ENCODE peak calls at places on chromosome 14, in eight cellular contexts. R is GM12892, Z is lower leg skin, X is heart left ventricle, Y is breast epithelium, M is stomach, T is endothelial cell of umbilical vein, W is Peyer's patch. C is an unnamed sample.

GRCh38 chr14:61477845-61478438 is 156.6 kb downstream of the PRKCH start:
- DNase-seq in W (peak), M (peak), Y (peak), T (peak), X (peak), Z (peak), R (no peak), C (peak)

GRCh38 chr14:90987140-90987539 is 73.3 kb downstream of the RPS6KA5 start:
- DNase-seq in M (no peak), X (no peak), Y (no peak), R (no peak), W (no peak), T (no peak), Z (no peak), C (no peak)

GRCh38 chr14:72500234-72500838 is 393.6 kb downstream of the DPF3 start:
- DNase-seq in Y (no peak), W (no peak), T (no peak), Z (no peak), M (no peak), R (no peak), X (no peak), C (no peak)

GRCh38 chr14:104650057-104650980 is 39.1 kb upstream of the INF2 start:
- DNase-seq in M (peak), R (peak), X (peak), Y (no peak), T (peak), Z (peak), W (peak), C (peak)

GRCh38 chr14:88044129-88044727 is 39.3 kb downstream of the GPR65 start:
- DNase-seq in R (no peak), Z (no peak), Y (no peak), T (no peak), W (no peak), X (no peak), M (no peak), C (no peak)

GRCh38 chr14:66228267-66228970 is 257.8 kb upstream of the CCDC196 start:
- DNase-seq in Z (no peak), T (no peak), R (no peak), X (no peak), M (no peak), Y (no peak), W (no peak), C (no peak)

GRCh38 chr14:51929156-51929555 is 60.2 kb upstream of the RTRAF start:
- DNase-seq in Z (no peak), Y (no peak), W (no peak), X (no peak), T (no peak), M (no peak), R (no peak), C (no peak)

GRCh38 chr14:38197001-38197760 is 10.5 kb upstream of the SSTR1 start:
- DNase-seq in X (no peak), Y (no peak), M (no peak), W (no peak), R (no peak), Z (no peak), T (peak), C (no peak)

GRCh38 chr14:74519316-74520074 is 25.9 kb downstream of the ISCA2 start:
- DNase-seq in Y (no peak), T (no peak), W (peak), Z (no peak), M (no peak), X (no peak), R (no peak), C (no peak)

GRCh38 chr14:42911642-42912041 is 1305.0 kb downstream of the LRFN5 start:
- DNase-seq in Z (no peak), M (no peak), X (no peak), Y (no peak), W (no peak), T (no peak), R (no peak), C (no peak)

GRCh38 chr14:104131968-104132732 is 6.2 kb upstream of the KIF26A start:
- DNase-seq in T (no peak), Z (peak), M (no peak), X (no peak), Y (no peak), R (no peak), W (peak), C (no peak)

GRCh38 chr14:100304825-100305445 is 1.3 kb downstream of the SLC25A29 start:
- DNase-seq in W (peak), R (no peak), M (peak), Y (no peak), T (peak), X (peak), Z (peak), C (peak)

GRCh38 chr14:100306506-100307214 is 416 bp upstream of the SLC25A29 start:
- DNase-seq in Y (peak), W (peak), X (peak), M (peak), T (peak), Z (peak), R (peak), C (peak)

GRCh38 chr14:100305446-100306255 is 593 bp downstream of the SLC25A29 start:
- DNase-seq in W (peak), Z (peak), X (peak), R (no peak), Y (no peak), M (peak), T (peak), C (no peak)

GRCh38 chr14:100307215-100308111 is 1.2 kb upstream of the SLC25A29 start:
- DNase-seq in Y (no peak), Z (peak), R (no peak), W (no peak), M (peak), X (no peak), T (peak), C (no peak)

GRCh38 chr14:100306256-100306505 is at the start of gene SLC25A29:
- DNase-seq in M (no peak), X (no peak), T (no peak), W (no peak), Z (no peak), R (no peak), Y (no peak), C (no peak)
- TF ChIP-seq POLR2A in M (no peak), X (peak), T (peak), W (no peak), Z (no peak), R (peak), Y (no peak), C (no peak)

GRCh38 chr14:58426819-58427288 is 477 bp downstream of the TIMM9 start:
- DNase-seq in M (peak), Z (peak), W (peak), T (peak), X (peak), R (peak), Y (peak), C (peak)
- TF ChIP-seq POLR2A in M (no peak), Z (no peak), W (no peak), T (peak), X (no peak), R (peak), Y (no peak), C (no peak)

DNA sequence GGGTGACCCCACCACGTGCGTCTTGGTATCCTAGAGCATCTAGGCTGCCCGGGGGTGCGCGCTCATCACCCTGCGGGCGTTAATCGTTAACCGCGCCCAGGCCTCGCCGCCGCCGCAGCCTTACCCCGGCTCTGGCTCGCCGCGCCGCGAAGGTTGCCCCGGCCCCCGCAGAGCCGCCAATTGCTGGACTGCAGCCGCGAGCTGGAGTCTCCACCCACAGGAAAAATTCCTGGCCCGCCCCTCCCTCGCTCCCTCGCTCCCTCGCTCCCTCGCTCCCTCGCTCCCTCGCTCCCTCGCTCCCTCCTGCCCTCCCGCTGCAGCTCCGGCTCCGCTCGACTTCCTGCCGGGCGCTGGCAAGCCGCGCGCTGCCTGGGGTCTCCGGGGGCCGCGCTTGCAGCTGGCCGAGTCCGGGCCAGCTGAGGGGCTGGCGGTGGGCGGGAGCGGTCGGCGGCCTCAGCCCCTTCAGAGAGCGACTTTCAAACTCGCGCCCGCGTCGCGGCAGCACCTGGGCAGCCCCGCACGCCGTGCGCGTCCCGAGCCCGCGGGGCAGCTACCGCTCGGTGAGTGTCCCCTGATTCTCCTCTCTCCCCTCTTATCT is at the start of gene PLEKHG3:
- DNase-seq in Z (peak), R (no peak), M (peak), W (peak), Y (peak), X (peak), T (peak), C (peak)
- TF ChIP-seq POLR2A in Z (no peak), R (no peak), M (no peak), W (peak), Y (peak), X (no peak), T (no peak), C (no peak)

DNA sequence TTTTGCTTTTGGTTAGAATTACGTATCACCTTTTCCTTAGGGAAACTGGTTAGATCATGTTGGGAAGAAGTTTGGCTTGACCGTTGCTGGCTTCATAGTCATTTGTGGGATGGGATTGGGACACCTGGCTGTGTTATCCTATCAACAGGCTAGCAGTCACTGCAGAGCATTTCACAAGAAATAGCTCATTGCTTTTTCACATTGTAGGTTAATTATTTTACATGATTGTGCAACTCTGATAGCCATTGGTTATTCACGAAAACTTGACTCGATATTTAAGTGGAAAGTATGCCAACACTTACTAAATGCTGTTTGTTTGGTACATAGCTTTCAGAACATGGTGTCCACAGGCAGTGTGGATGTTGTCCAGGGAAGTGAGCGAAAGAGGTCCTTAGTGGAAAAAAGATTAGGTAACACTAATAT is 89.4 kb downstream of the NKX2-1 start:
- DNase-seq in X (no peak), W (no peak), M (no peak), Y (no peak), R (no peak), Z (no peak), T (no peak), C (no peak)
- TF ChIP-seq POLR2A in X (no peak), W (no peak), M (no peak), Y (no peak), R (no peak), Z (no peak), T (no peak), C (no peak)

GRCh38 chr14:55120466-55121144 is 8.4 kb upstream of the LGALS3 start:
- DNase-seq in Y (no peak), R (no peak), X (no peak), W (no peak), T (no peak), M (peak), Z (no peak), C (no peak)
- TF ChIP-seq POLR2A in Y (no peak), R (no peak), X (no peak), W (no peak), T (no peak), M (no peak), Z (no peak), C (no peak)

GRCh38 chr14:92797935-92798653 is 4.0 kb downstream of the GOLGA5 start:
- DNase-seq in X (no peak), W (no peak), Z (no peak), Y (no peak), M (no peak), T (no peak), R (no peak), C (no peak)

GRCh38 chr14:92794547-92794941 is 439 bp downstream of the GOLGA5 start:
- DNase-seq in R (no peak), T (peak), Y (no peak), M (no peak), W (no peak), Z (peak), X (peak), C (no peak)

GRCh38 chr14:92792885-92793284 is 1.2 kb upstream of the GOLGA5 start:
- DNase-seq in T (no peak), Y (no peak), X (no peak), M (no peak), Z (no peak), W (no peak), R (no peak), C (no peak)

GRCh38 chr14:92794961-92795360 is 856 bp downstream of the GOLGA5 start:
- DNase-seq in R (no peak), T (no peak), W (no peak), Z (no peak), M (no peak), Y (no peak), X (no peak), C (no peak)

GRCh38 chr14:92793709-92794546 is at the start of gene GOLGA5:
- DNase-seq in R (peak), Z (peak), T (peak), Y (peak), X (peak), W (peak), M (peak), C (peak)
- TF ChIP-seq POLR2A in R (peak), Z (no peak), T (peak), Y (peak), X (no peak), W (peak), M (no peak), C (peak)

GRCh38 chr14:22852940-22853767 is 16.8 kb downstream of the MMP14 start:
- DNase-seq in Z (peak), Y (peak), M (peak), W (peak), X (peak), R (no peak), T (peak), C (peak)
- TF ChIP-seq POLR2A in Z (no peak), Y (no peak), M (no peak), W (no peak), X (no peak), R (no peak), T (no peak), C (no peak)

DNA sequence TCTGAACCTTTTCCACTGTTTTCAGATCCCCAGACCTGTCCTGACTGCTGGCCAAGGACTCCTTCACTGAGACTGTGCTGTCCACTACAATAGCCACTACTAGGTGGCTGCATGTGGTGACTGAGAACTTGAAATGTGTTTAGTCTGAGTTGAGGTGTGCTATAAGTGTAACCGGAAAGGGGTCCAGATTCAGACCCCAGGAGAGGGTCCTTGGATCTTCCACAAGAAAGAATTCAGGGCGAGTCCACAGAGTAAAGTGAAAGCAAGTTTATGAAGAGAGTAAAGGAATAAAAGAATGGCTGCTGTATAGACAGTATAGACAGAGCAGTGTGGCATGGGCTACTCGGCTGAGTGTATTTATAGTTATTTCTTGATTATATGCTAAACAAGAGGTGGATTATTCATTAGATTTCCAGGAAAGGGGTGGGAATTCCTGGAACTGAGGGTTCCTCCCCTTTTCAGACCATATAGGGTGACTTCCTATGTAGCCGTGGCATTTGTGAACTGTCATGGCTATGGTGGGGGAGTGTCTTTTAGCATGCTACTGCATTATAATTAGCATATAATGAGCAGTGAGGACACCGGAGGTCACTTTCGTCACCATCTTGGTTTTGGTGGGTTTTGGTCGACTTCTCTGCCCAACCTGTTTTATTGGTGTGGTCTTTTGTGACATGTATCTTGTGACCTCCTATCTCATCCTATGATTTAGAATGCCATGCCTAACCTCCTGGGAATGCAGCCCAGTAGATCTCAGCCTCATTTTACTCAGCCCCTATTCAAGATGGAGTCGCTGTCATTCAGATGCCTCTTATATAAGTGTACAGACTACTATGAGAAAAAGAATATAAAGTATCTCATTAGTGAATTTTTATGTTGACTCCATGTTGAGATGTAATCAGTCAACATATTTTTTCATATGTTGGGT is 70.0 kb upstream of the SRSF5 start:
- DNase-seq in Y (no peak), X (no peak), W (no peak), R (no peak), M (no peak), T (no peak), Z (peak), C (no peak)
- TF ChIP-seq POLR2A in Y (no peak), X (no peak), W (no peak), R (no peak), M (no peak), T (no peak), Z (no peak), C (no peak)

GRCh38 chr14:75522919-75523318 is 650 bp downstream of the BATF start:
- DNase-seq in Z (no peak), R (no peak), X (no peak), T (no peak), Y (no peak), W (no peak), M (no peak), C (no peak)

GRCh38 chr14:75521415-75522199 is 662 bp upstream of the BATF start:
- DNase-seq in T (no peak), W (no peak), X (no peak), Z (no peak), Y (no peak), M (no peak), R (no peak), C (no peak)

GRCh38 chr14:75523771-75524171 is 1.5 kb downstream of the BATF start:
- DNase-seq in T (peak), Y (no peak), M (no peak), R (no peak), X (no peak), W (no peak), Z (no peak), C (no peak)

GRCh38 chr14:75520852-75521251 is 1.4 kb upstream of the BATF start:
- DNase-seq in Y (no peak), Z (no peak), R (no peak), T (no peak), W (no peak), X (no peak), M (no peak), C (no peak)

DNA sequence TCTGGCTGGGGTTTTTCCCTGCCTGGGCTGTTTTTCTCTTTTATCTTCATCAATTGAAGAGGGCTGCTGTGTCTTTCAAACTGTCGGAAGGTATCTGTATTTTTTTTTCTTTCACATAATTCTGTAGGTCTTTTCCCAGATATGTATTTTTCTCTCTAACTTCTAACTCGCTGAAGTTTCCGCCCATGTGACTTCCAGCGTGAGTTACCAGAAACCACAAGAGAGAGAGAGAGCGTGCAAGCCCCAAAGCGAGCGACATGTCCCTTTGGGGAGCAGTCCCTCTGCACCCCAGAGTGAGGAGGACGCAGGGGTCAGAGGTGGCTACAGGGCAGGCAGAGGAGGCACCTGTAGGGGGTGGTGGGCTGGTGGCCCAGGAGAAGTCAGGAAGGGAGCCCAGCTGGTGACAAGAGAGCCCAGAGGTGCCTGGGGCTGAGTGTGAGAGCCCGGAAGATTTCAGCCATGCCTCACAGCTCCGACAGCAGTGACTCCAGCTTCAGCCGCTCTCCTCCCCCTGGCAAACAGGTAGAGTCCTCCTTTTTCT is at the start of gene BATF:
- DNase-seq in W (no peak), M (peak), X (no peak), T (no peak), R (peak), Y (no peak), Z (no peak), C (no peak)
- TF ChIP-seq POLR2A in W (no peak), M (no peak), X (no peak), T (no peak), R (peak), Y (peak), Z (no peak), C (no peak)

DNA sequence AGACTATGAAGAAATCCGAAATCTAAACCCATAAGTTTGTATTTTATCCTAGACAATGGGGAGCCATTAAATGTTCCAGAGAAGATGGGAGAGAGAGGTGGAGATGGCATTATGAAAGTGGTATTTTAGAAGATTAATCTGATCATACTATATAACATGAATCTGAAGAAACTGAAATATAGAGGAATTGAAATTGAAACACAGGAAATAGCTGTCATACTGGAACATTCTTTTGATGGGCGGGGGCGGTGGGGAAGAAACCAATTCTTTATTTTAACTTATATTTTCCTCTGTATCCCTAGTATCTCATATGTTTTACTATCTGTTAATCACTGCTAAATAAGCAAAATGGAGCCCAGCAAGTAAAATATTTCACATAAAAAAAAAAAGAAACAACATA is 27.0 kb upstream of the FOXN3 start:
- DNase-seq in X (no peak), M (no peak), Z (no peak), Y (no peak), R (no peak), W (no peak), T (peak), C (no peak)
- TF ChIP-seq POLR2A in X (no peak), M (no peak), Z (no peak), Y (no peak), R (no peak), W (no peak), T (no peak), C (no peak)